ENCODE peak calls at places on chromosomes 11 and 22, in eight cellular contexts. Q is OCI-M1; L is stimulated activated CD4-positive, alpha-beta T cell treated with anti-CD3 and anti-CD28 coated beads, Interleukin-1b, Interleukin-23, amount 100 ng/mL, for 24 hours; C is EH; I is NCI-H345; A is mesothelial cell of epicardium; F is A673; X is CD4-positive, alpha-beta T cell. M is an unnamed sample.

GRCh38 chr11:8213390-8213789 is 44.6 kb upstream of the RIC3 start:
- DNase-seq in Q (no peak), L (no peak), C (no peak), I (no peak), A (no peak), F (no peak), X (no peak), M (no peak)

GRCh38 chr22:47328550-47329243 is 566.2 kb downstream of the TBC1D22A start:
- DNase-seq in Q (peak; percentile 52), L (no peak), C (peak; percentile 94), I (no peak), A (no peak), F (peak; percentile 59), X (no peak), M (no peak)

GRCh38 chr11:6703247-6704063 is 20.3 kb upstream of the MRPL17 start:
- DNase-seq in Q (peak; percentile 87), L (no peak), C (peak; percentile 85), I (peak; percentile 64), A (no peak), F (peak; percentile 93), X (no peak), M (peak; percentile 92)

GRCh38 chr11:118851970-118852369 is 31.7 kb upstream of the CXCR5 start:
- DNase-seq in Q (peak; percentile 81), L (no peak), C (no peak), I (no peak), A (no peak), F (no peak), X (no peak), M (no peak)

GRCh38 chr11:36222755-36223635 is 66.2 kb downstream of the COMMD9 start:
- DNase-seq in Q (no peak), L (no peak), C (no peak), I (peak; percentile 9), A (no peak), F (no peak), X (no peak), M (no peak)

GRCh38 chr11:46352063-46352841 is 5.0 kb downstream of the DGKZ start:
- DNase-seq in Q (peak; percentile 69), L (peak; percentile 48), C (peak; percentile 41), I (no peak), A (peak; percentile 63), F (peak; percentile 88), X (peak; percentile 73), M (no peak)

GRCh38 chr22:21444701-21445436 is 22.3 kb upstream of the TMEM191C start:
- DNase-seq in Q (no peak), L (no peak), C (no peak), I (no peak), A (no peak), F (no peak), X (no peak), M (no peak)

GRCh38 chr11:120929664-120930154 is 94.2 kb upstream of the TBCEL start:
- DNase-seq in Q (peak; percentile 70), L (peak; percentile 20), C (peak; percentile 40), I (peak; percentile 46), A (peak; percentile 51), F (peak; percentile 68), X (peak; percentile 6), M (peak; percentile 43)

GRCh38 chr11:46331653-46331984 is 15.6 kb upstream of the DGKZ start:
- DNase-seq in Q (no peak), L (no peak), C (no peak), I (no peak), A (no peak), F (peak; percentile 55), X (no peak), M (no peak)

GRCh38 chr22:20155330-20156041 is 4.6 kb upstream of the CCDC188 start:
- DNase-seq in Q (no peak), L (no peak), C (peak; percentile 78), I (peak; percentile 62), A (no peak), F (peak; percentile 28), X (no peak), M (peak; percentile 57)

GRCh38 chr22:38271927-38272372 is 860 bp downstream of the TMEM184B start:
- DNase-seq in Q (no peak), L (no peak), C (peak; percentile 25), I (peak; percentile 59), A (no peak), F (no peak), X (no peak), M (peak; percentile 33)

GRCh38 chr22:36423461-36424404 is 36.0 kb upstream of the MYH9 start:
- DNase-seq in Q (peak; percentile 98), L (no peak), C (peak; percentile 77), I (no peak), A (no peak), F (no peak), X (no peak), M (peak; percentile 28)

GRCh38 chr11:21411114-21411513 is 741.7 kb downstream of the NELL1 start:
- DNase-seq in Q (peak; percentile 25), L (no peak), C (no peak), I (no peak), A (no peak), F (no peak), X (no peak), M (no peak)

GRCh38 chr22:41913842-41914534 is 886 bp downstream of the SHISA8 start:
- DNase-seq in Q (no peak), L (no peak), C (no peak), I (no peak), A (no peak), F (no peak), X (no peak), M (no peak)

GRCh38 chr11:128471138-128471661 is 116.2 kb downstream of the ETS1 start:
- DNase-seq in Q (no peak), L (no peak), C (no peak), I (no peak), A (no peak), F (no peak), X (no peak), M (no peak)

GRCh38 chr22:28027453-28028448 is 108.7 kb upstream of the PITPNB start:
- DNase-seq in Q (no peak), L (no peak), C (no peak), I (no peak), A (peak; percentile 34), F (no peak), X (no peak), M (no peak)

GRCh38 chr22:43236401-43237166 is 49.6 kb upstream of the TTLL12 start:
- DNase-seq in Q (no peak), L (no peak), C (no peak), I (no peak), A (no peak), F (no peak), X (no peak), M (no peak)

GRCh38 chr11:8267831-8268529 is 4.3 kb upstream of the LMO1 start:
- DNase-seq in Q (no peak), L (no peak), C (no peak), I (peak; percentile 28), A (peak; percentile 56), F (no peak), X (no peak), M (no peak)

M was measured in pons.